ENCODE peak calls at places on chromosome 13, in five cellular contexts. F, U, A, B and T are unnamed samples.

GRCh38 chr13:98496239-98496668 is 80.7 kb downstream of the STK24 start:
- DNase-seq in F (no peak), U (no peak), A (no peak), B (no peak), T (no peak)

GRCh38 chr13:89627991-89628390 is 1719.5 kb upstream of the MIR17HG start:
- DNase-seq in F (peak), U (no peak), A (no peak), B (no peak), T (no peak)

GRCh38 chr13:45162194-45162593 is 38.7 kb downstream of the KCTD4 start:
- DNase-seq in F (no peak), U (no peak), A (no peak), B (no peak), T (no peak)

GRCh38 chr13:21074601-21075302 is 13.4 kb upstream of the LATS2 start:
- DNase-seq in F (no peak), U (no peak), A (peak), B (no peak), T (peak)

GRCh38 chr13:85241045-85241444 is 558.2 kb downstream of the SLITRK6 start:
- DNase-seq in F (peak), U (no peak), A (no peak), B (peak), T (no peak)

GRCh38 chr13:97307882-97308624 is 85.9 kb downstream of the MBNL2 start:
- DNase-seq in F (peak), U (peak), A (no peak), B (peak), T (no peak)

GRCh38 chr13:30972888-30973377 is 40.5 kb downstream of the TEX26 start:
- DNase-seq in F (no peak), U (peak), A (no peak), B (no peak), T (no peak)

GRCh38 chr13:111006508-111007031 is 91.7 kb upstream of the ANKRD10 start:
- DNase-seq in F (no peak), U (no peak), A (peak), B (peak), T (no peak)

GRCh38 chr13:39452412-39452811 is 150.6 kb downstream of the LHFPL6 start:
- DNase-seq in F (no peak), U (no peak), A (no peak), B (no peak), T (no peak)

GRCh38 chr13:31213681-31214289 is 14.0 kb downstream of the B3GLCT start:
- DNase-seq in F (no peak), U (no peak), A (no peak), B (no peak), T (no peak)

GRCh38 chr13:91381371-91381770 is 17.1 kb upstream of the GPC5 start:
- DNase-seq in F (no peak), U (no peak), A (no peak), B (peak), T (no peak)

GRCh38 chr13:26067601-26068000 is 15.8 kb upstream of the SHISA2 start:
- DNase-seq in F (no peak), U (peak), A (no peak), B (no peak), T (no peak)

GRCh38 chr13:21060827-21061076 is 634 bp downstream of the LATS2 start:
- DNase-seq in F (no peak), U (no peak), A (no peak), B (no peak), T (no peak)

GRCh38 chr13:42478531-42479156 is 95.3 kb upstream of the TNFSF11 start:
- DNase-seq in F (peak), U (no peak), A (no peak), B (peak), T (no peak)

GRCh38 chr13:44271031-44271433 is 102.6 kb upstream of the SERP2 start:
- DNase-seq in F (no peak), U (peak), A (no peak), B (no peak), T (no peak)

GRCh38 chr13:112777637-112778406 is 88.0 kb downstream of the ATP11A start:
- DNase-seq in F (no peak), U (peak), A (no peak), B (no peak), T (no peak)

GRCh38 chr13:40553356-40553755 is 113.1 kb downstream of the FOXO1 start:
- DNase-seq in F (no peak), U (no peak), A (no peak), B (no peak), T (no peak)

GRCh38 chr13:112854321-112854720 is 114.7 kb upstream of the MCF2L start:
- DNase-seq in F (no peak), U (no peak), A (no peak), B (no peak), T (no peak)

GRCh38 chr13:84927442-84928169 is 871.6 kb downstream of the SLITRK6 start:
- DNase-seq in F (no peak), U (no peak), A (no peak), B (no peak), T (no peak)

GRCh38 chr13:42361701-42362100 is 89.7 kb downstream of the AKAP11 start:
- DNase-seq in F (no peak), U (no peak), A (no peak), B (no peak), T (no peak)

GRCh38 chr13:75079226-75079625 is 402.7 kb downstream of the TBC1D4 start:
- DNase-seq in F (peak), U (no peak), A (no peak), B (peak), T (no peak)

GRCh38 chr13:86725105-86725504 is 925.9 kb upstream of the SLITRK6 start:
- DNase-seq in F (no peak), U (no peak), A (no peak), B (no peak), T (no peak)

GRCh38 chr13:25648996-25649633 is 277.3 kb downstream of the ATP8A2 start:
- DNase-seq in F (no peak), U (no peak), A (no peak), B (no peak), T (no peak)

GRCh38 chr13:79171131-79172061 is 234.7 kb downstream of the RBM26 start:
- DNase-seq in F (no peak), U (no peak), A (no peak), B (no peak), T (no peak)

GRCh38 chr13:20713751-20714150 is 10.3 kb downstream of the IL17D start:
- DNase-seq in F (no peak), U (no peak), A (no peak), B (peak), T (no peak)

GRCh38 chr13:33409673-33410072 is 124.1 kb upstream of the STARD13 start:
- DNase-seq in F (no peak), U (no peak), A (no peak), B (no peak), T (no peak)

GRCh38 chr13:98340026-98340425 is 163.0 kb upstream of the RNF113B start:
- DNase-seq in F (no peak), U (peak), A (no peak), B (no peak), T (no peak)

GRCh38 chr13:27997904-27998522 is 9.5 kb upstream of the URAD start:
- DNase-seq in F (peak), U (no peak), A (no peak), B (peak), T (no peak)

GRCh38 chr13:98327326-98328314 is 150.6 kb upstream of the RNF113B start:
- DNase-seq in F (no peak), U (no peak), A (peak), B (peak), T (no peak)

GRCh38 chr13:58080806-58081205 is 449.3 kb downstream of the PCDH17 start:
- DNase-seq in F (no peak), U (no peak), A (no peak), B (no peak), T (no peak)

GRCh38 chr13:48647625-48648024 is 6.1 kb upstream of the CYSLTR2 start:
- DNase-seq in F (no peak), U (no peak), A (no peak), B (no peak), T (no peak)
- TF ChIP-seq CTCF in F (peak), U (no peak), A (no peak), B (peak), T (no peak)

DNA sequence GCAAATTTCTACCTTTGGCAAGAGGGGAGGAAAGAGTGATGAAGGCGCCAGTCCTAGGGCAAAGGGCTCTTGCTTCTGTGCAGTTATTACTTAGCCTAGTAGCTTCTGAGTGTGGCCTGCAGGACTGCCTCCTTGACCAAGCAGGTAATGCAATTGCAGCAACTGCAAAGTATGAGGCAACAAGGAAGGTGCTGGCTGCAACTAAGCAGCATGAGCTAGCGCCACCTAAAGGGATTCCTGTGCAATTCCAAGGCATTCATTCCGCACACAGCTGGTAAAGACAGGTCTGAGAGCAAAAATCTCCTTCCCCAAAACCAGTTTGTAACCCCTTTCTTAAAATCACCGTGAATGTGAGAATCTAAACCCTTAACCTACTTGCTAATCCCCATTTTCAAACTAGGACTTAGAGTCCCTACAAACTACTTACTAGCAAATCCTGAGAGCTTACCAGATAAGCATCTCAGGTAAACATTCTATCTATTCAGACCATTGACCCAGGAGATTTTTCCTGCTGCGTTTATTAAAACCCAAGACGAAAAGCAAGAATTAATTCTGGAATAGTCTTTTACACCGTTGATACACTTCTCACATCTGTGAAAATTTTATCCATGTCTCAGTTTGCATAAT is 62.9 kb downstream of the DCT start:
- DNase-seq in F (peak), U (no peak), A (no peak), B (peak), T (no peak)
- TF ChIP-seq CTCF in F (peak), U (peak), A (no peak), B (peak), T (peak)

DNA sequence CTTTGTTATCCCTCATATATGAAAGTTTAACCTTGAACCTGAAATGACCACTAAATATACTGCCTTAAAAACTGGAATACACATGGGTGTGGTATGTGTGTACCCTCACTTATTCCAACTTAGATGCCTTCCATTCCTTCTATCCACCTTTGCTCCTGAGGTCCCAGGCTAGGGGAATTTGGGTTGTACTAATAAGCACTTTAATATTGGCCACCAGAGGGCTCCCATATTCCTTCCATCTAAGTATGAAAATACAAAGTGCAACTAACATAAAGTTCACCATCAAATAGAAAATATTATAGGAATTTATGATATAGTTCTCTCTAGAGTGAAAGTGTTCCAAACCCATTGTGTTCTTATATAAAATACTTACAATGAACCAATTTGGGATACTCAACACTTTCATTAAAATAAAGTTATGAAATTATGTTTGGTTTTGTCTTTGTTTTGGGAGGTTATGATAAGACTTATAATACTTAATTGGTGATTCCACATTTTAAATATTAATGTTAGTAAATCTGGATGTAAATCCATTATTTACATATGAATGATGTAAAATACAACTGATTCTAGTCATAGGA is 62.3 kb downstream of the ITGBL1 start:
- DNase-seq in F (peak), U (peak), A (no peak), B (peak), T (no peak)
- TF ChIP-seq CTCF in F (peak), U (peak), A (no peak), B (peak), T (peak)

GRCh38 chr13:32259116-32259515 is 56.0 kb downstream of the ZAR1L start:
- DNase-seq in F (no peak), U (no peak), A (no peak), B (no peak), T (no peak)
- TF ChIP-seq CTCF in F (peak), U (no peak), A (no peak), B (peak), T (no peak)

GRCh38 chr13:51731759-51732158 is 72.2 kb downstream of the DHRS12 start:
- DNase-seq in F (no peak), U (no peak), A (no peak), B (no peak), T (no peak)
- TF ChIP-seq CTCF in F (no peak), U (peak), A (peak), B (peak), T (peak)

DNA sequence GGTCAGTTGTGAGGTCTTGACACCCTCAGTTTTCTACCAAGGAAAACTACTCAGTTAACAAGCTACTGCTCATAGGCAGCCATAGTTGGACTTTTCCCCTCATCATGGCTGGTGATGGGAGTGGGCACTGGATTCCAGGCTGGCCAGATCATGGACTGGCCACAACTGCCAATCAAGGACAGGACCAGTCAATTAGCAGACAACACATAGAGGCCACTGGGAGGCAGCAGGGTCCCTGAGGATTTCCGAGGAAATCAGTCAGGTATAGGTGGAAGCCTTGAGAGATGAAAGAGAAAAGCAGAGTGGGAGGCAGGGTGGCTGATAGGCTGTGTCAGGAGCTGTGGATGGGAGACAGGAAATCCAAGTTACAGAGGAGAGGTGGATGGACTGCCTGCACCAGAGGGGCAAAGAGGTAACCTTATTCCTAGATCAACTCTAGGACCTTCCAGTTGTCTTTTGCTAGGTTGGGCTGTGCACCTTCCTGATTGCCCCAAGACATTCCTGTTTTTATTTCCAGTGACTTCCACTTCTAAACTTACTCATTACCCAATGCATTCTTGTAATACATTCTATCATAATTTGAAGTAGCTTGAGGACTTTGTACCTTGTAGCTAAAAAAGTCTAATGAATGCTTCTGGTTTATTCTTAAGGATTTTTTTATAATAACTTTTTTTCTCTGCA is 361.8 kb downstream of the KCNRG start:
- DNase-seq in F (no peak), U (no peak), A (no peak), B (no peak), T (no peak)
- TF ChIP-seq CTCF in F (peak), U (no peak), A (no peak), B (peak), T (no peak)

GRCh38 chr13:99506632-99507031 is 5.4 kb downstream of the TM9SF2 start:
- DNase-seq in F (no peak), U (no peak), A (no peak), B (no peak), T (no peak)

GRCh38 chr13:99501952-99502310 is 659 bp downstream of the TM9SF2 start:
- DNase-seq in F (peak), U (no peak), A (no peak), B (peak), T (no peak)

GRCh38 chr13:99509477-99509876 is 8.2 kb downstream of the TM9SF2 start:
- DNase-seq in F (no peak), U (no peak), A (no peak), B (no peak), T (no peak)

GRCh38 chr13:99507054-99507453 is 5.8 kb downstream of the TM9SF2 start:
- DNase-seq in F (no peak), U (no peak), A (no peak), B (no peak), T (no peak)

DNA sequence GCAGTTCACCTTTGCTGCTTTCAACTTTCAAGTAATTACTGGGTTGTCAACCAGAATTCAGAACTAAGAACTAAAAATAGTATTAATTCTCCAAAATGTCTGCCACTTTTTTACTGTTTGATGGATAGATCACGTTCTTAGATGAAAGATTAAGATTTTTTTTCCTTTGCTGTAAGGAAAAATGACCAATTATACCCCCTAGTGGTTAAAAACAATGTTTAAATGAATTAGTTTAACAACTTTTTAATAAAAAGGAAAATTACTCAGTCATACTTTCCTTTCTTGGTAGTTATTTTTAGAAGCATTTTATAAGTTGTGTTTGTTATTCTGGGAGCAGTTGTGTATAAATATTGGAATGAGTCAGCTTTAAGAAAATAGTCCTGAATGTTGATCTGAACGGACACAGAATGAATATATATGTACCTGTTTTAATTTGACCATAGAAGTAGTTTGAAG is 4.6 kb downstream of the TM9SF2 start:
- DNase-seq in F (no peak), U (no peak), A (no peak), B (no peak), T (no peak)
- TF ChIP-seq CTCF in F (peak), U (peak), A (no peak), B (no peak), T (peak)

DNA sequence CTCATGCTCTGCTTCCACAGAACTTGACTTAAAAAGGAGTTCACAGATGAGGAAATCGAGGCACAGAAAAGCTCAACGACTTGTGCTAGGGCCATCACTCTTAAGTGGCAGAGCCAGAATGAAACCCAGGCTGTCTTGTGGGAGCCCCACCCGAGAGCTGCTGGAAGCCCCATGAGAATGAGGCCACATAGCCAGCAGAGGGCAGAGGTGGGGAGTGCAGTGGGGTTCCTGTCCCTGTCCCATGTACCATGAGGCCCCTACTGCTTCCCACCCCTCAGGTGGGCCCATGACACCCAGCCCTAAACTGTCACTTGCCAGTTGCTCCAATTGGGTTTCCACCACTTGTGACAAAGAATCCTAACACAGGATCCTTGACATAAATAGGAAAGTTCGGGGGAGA is 175.9 kb downstream of the IRS2 start:
- DNase-seq in F (no peak), U (peak), A (peak), B (no peak), T (no peak)
- TF ChIP-seq CTCF in F (peak), U (peak), A (no peak), B (peak), T (peak)